ENCODE peak calls at places on chromosome 14, in six cellular contexts. L, W, V, D, R and H are unnamed samples.

GRCh38 chr14:85625925-85626585 is 96.1 kb downstream of the FLRT2 start:
- DNase-seq in L (peak; percentile 8), W (no peak), V (no peak), D (no peak), R (no peak), H (no peak)

GRCh38 chr14:99524804-99525698 is 43.8 kb downstream of the CCNK start:
- DNase-seq in L (peak; percentile 59), W (no peak), V (no peak), D (peak; percentile 42), R (no peak), H (no peak)

GRCh38 chr14:70641548-70642312 is at the start of gene TTC9:
- DNase-seq in L (no peak), W (peak; percentile 47), V (no peak), D (no peak), R (no peak), H (peak; percentile 48)

GRCh38 chr14:43687866-43688265 is 819.2 kb downstream of the FSCB start:
- DNase-seq in L (peak; percentile 58), W (no peak), V (no peak), D (peak; percentile 76), R (no peak), H (no peak)

GRCh38 chr14:105494606-105494929 is 3.5 kb downstream of the TEDC1 start:
- DNase-seq in L (no peak), W (no peak), V (no peak), D (no peak), R (no peak), H (no peak)

GRCh38 chr14:22339277-22339676 is 249.7 kb downstream of the DAD1 start:
- DNase-seq in L (peak; percentile 83), W (no peak), V (no peak), D (peak; percentile 90), R (no peak), H (no peak)

GRCh38 chr14:79856357-79856756 is 354.9 kb downstream of the DIO2 start:
- DNase-seq in L (peak; percentile 33), W (no peak), V (no peak), D (no peak), R (no peak), H (no peak)

GRCh38 chr14:76977793-76978730 is 50.4 kb downstream of the IRF2BPL start:
- DNase-seq in L (peak; percentile 91), W (no peak), V (peak; percentile 92), D (peak; percentile 83), R (no peak), H (no peak)

GRCh38 chr14:33512201-33512600 is 438.7 kb downstream of the EGLN3 start:
- DNase-seq in L (no peak), W (no peak), V (no peak), D (peak; percentile 58), R (no peak), H (no peak)

GRCh38 chr14:69615471-69616407 is 4.3 kb downstream of the SUSD6 start:
- DNase-seq in L (peak; percentile 84), W (no peak), V (no peak), D (peak; percentile 72), R (no peak), H (no peak)

GRCh38 chr14:96671218-96671617 is 126.0 kb upstream of the VRK1 start:
- DNase-seq in L (no peak), W (no peak), V (no peak), D (no peak), R (no peak), H (no peak)

GRCh38 chr14:75519826-75520692 is 2.2 kb upstream of the BATF start:
- DNase-seq in L (peak; percentile 65), W (no peak), V (peak; percentile 32), D (peak; percentile 53), R (no peak), H (no peak)

GRCh38 chr14:101122114-101122854 is 218.8 kb upstream of the RTL1 start:
- DNase-seq in L (no peak), W (no peak), V (no peak), D (no peak), R (no peak), H (no peak)
- H2AK5ac ChIP-seq in L (no peak overlapping the region), W (no peak overlapping the region), V (no peak overlapping the region), D (no peak overlapping the region), R (no peak overlapping the region), H (no peak overlapping the region)

GRCh38 chr14:104450811-104451401 is 128.7 kb upstream of the C14orf180 start:
- DNase-seq in L (no peak), W (no peak), V (no peak), D (no peak), R (no peak), H (no peak)
- H3K14ac ChIP-seq in L (no peak overlapping the region), W (no peak overlapping the region), V (no peak overlapping the region), D (no peak overlapping the region), R (no peak overlapping the region), H (no peak overlapping the region)

GRCh38 chr14:78767436-78767835 is 597.3 kb downstream of the NRXN3 start:
- DNase-seq in L (no peak), W (no peak), V (no peak), D (no peak), R (no peak), H (no peak)

GRCh38 chr14:78764240-78764639 is 594.1 kb downstream of the NRXN3 start:
- DNase-seq in L (peak; percentile 1), W (no peak), V (no peak), D (no peak), R (no peak), H (no peak)

GRCh38 chr14:78762331-78762730 is 592.2 kb downstream of the NRXN3 start:
- DNase-seq in L (no peak), W (no peak), V (no peak), D (no peak), R (no peak), H (no peak)

GRCh38 chr14:78764645-78765044 is 594.5 kb downstream of the NRXN3 start:
- DNase-seq in L (no peak), W (no peak), V (no peak), D (no peak), R (no peak), H (no peak)

GRCh38 chr14:78763746-78764145 is 593.6 kb downstream of the NRXN3 start:
- DNase-seq in L (no peak), W (no peak), V (no peak), D (no peak), R (no peak), H (no peak)
- H3K9me3 ChIP-seq in L (peaks cover 1% of the 10 kb centered on the region), W (no peaks in the 10 kb centered on the region), V (no peaks in the 10 kb centered on the region), D (no peaks in the 10 kb centered on the region), R (no peaks in the 10 kb centered on the region), H (no peaks in the 10 kb centered on the region)

DNA sequence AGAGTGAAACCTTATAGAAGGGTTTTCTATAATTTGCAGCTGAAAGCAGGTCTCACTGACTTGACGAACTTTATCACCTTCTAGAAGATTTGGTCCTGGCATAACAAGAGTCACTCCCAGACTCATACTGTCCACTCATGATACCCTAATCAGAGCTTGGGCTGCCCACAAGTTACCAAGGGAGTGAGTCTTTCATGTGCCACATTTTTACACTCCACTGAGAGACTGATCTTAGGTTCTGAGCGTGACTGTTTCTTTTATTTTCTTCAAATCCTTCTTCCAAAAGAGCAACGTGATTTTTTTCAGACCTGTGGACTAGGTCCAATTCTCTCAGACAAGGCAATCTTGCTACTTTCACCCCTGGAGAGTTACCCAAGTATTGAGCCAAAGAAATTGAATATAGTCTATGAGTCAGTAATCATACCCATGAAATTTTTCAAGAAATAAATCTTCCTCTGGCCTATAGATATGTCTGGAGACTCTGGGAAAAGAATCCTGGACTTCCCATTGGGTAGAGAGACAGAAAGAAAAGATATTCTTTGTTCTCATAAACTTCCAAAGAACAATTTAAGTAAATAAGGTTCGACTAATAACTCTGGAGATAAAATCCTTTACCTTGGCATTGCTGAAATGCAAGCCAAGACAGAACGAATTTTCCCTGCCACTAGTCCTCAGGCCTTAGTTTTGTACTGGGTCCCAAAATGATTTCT is 26.9 kb downstream of the SIX1 start:
- DNase-seq in L (peak; percentile 26), W (no peak), V (no peak), D (no peak), R (no peak), H (no peak)
- H2AK5ac ChIP-seq in L (peak overlapping the region; percentile 58), W (no peak overlapping the region), V (no peak overlapping the region), D (no peak overlapping the region), R (no peak overlapping the region), H (no peak overlapping the region)

GRCh38 chr14:39857656-39858055 is 425.4 kb upstream of the FBXO33 start:
- DNase-seq in L (no peak), W (no peak), V (no peak), D (no peak), R (no peak), H (no peak)
- H3K14ac ChIP-seq in L (no peak overlapping the region), W (no peak overlapping the region), V (no peak overlapping the region), D (no peak overlapping the region), R (no peak overlapping the region), H (no peak overlapping the region)

DNA sequence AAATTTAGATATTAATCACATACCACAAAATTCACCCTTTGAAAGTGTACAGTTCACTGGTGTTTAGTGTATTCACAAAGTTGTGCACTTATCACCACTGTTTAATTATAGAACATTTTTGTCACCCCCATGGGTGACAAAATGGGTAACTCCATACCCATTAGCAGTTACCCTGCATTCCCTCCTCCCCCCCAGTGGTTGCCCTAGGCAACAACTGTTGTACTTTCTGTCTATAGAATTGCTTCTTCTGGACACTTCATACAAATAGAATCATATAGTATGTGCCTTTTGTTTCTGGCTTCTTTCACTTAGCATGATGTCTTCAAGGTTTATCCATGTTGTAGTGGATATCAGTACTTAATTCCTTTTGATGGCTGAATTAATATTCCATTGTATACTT is 52.7 kb downstream of the FBXO34 start:
- DNase-seq in L (no peak), W (no peak), V (no peak), D (no peak), R (no peak), H (no peak)
- H3K9me3 ChIP-seq in L (no peaks in the 10 kb centered on the region), W (no peaks in the 10 kb centered on the region), V (no peaks in the 10 kb centered on the region), D (no peaks in the 10 kb centered on the region), R (no peaks in the 10 kb centered on the region), H (peaks cover 4% of the 10 kb centered on the region)

DNA sequence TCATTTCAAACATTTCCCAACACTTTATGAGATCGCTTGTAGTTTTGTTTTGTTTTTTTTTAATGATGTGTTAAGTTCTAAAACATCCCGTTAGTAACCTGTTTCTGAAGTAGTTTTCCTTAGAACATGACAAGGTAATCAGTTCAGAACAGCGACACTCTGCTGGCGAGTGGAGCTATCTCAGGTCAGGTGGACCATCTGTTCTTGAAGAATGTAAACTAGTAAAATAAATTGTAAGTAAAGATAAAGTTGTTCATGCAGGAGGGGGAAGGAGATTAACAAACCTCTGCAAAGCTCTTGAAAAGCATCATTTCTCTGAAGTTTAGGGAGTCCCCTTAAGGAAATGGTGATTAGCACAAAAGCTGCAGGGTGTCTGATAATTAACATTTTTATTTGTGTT is 71.9 kb upstream of the DACT1 start:
- DNase-seq in L (no peak), W (no peak), V (no peak), D (no peak), R (no peak), H (no peak)
- H2AK5ac ChIP-seq in L (no peak overlapping the region), W (no peak overlapping the region), V (no peak overlapping the region), D (no peak overlapping the region), R (no peak overlapping the region), H (no peak overlapping the region)